ENCODE peak calls at places on chromosomes 16 and 17, in five cellular contexts. V is stomach, P is type B pancreatic cell, F is PC-3, J is lower leg skin. X is an unnamed sample.

GRCh38 chr17:164536-165235 is 16.8 kb downstream of the DOC2B start:
- DNase-seq in V (peak; percentile 47), P (no peak), F (peak; percentile 21), J (no peak), X (no peak)

GRCh38 chr17:77829871-77830799 is 128.4 kb upstream of the TNRC6C start:
- DNase-seq in V (no peak), P (no peak), F (peak; percentile 53), J (peak; percentile 32), X (peak; percentile 43)

GRCh38 chr17:2025622-2026309 is 632 bp upstream of the RTN4RL1 start:
- DNase-seq in V (peak; percentile 81), P (no peak), F (peak; percentile 76), J (peak; percentile 74), X (no peak)

GRCh38 chr16:11501583-11502138 is 85.1 kb downstream of the LITAF start:
- DNase-seq in V (no peak), P (no peak), F (no peak), J (no peak), X (no peak)

GRCh38 chr17:17420561-17421269 is 56.1 kb upstream of the MED9 start:
- DNase-seq in V (no peak), P (no peak), F (no peak), J (peak; percentile 84), X (no peak)

GRCh38 chr17:3929181-3929580 is 12.9 kb upstream of the P2RX1 start:
- DNase-seq in V (no peak), P (no peak), F (no peak), J (no peak), X (peak; percentile 64)

GRCh38 chr17:59357929-59358328 is 26.5 kb downstream of the YPEL2 start:
- DNase-seq in V (no peak), P (no peak), F (peak; percentile 51), J (no peak), X (no peak)

GRCh38 chr16:58098207-58099096 is 30.7 kb downstream of the CFAP20 start:
- DNase-seq in V (no peak), P (no peak), F (peak; percentile 35), J (no peak), X (no peak)

GRCh38 chr17:66531826-66532439 is 229.5 kb downstream of the PRKCA start:
- DNase-seq in V (no peak), P (no peak), F (no peak), J (no peak), X (no peak)

GRCh38 chr16:17270683-17271109 is 200.1 kb downstream of the XYLT1 start:
- DNase-seq in V (peak; percentile 70), P (no peak), F (no peak), J (no peak), X (no peak)

GRCh38 chr17:79022507-79022991 is 1.4 kb upstream of the C1QTNF1 start:
- DNase-seq in V (peak; percentile 63), P (no peak), F (no peak), J (no peak), X (no peak)

GRCh38 chr16:86768231-86768791 is 190.0 kb downstream of the FOXL1 start:
- DNase-seq in V (no peak), P (no peak), F (no peak), J (no peak), X (no peak)
- TF ChIP-seq CTCF in V (no peak), P (no peak), F (no peak), J (no peak), X (no peak)

GRCh38 chr17:61584266-61584665 is 6.8 kb downstream of the NACA2 start:
- DNase-seq in V (no peak), P (no peak), F (no peak), J (no peak), X (no peak)

GRCh38 chr17:61587807-61588660 is 3.0 kb downstream of the NACA2 start:
- DNase-seq in V (no peak), P (no peak), F (no peak), J (no peak), X (no peak)

GRCh38 chr17:61584866-61585265 is 6.2 kb downstream of the NACA2 start:
- DNase-seq in V (no peak), P (no peak), F (no peak), J (no peak), X (no peak)

GRCh38 chr17:61587242-61587641 is 3.8 kb downstream of the NACA2 start:
- DNase-seq in V (no peak), P (no peak), F (no peak), J (no peak), X (no peak)

GRCh38 chr17:61586031-61586566 is 4.9 kb downstream of the NACA2 start:
- DNase-seq in V (no peak), P (no peak), F (no peak), J (no peak), X (no peak)
- TF ChIP-seq CTCF in V (no peak), P (no peak), F (no peak), J (no peak), X (no peak)

GRCh38 chr17:72661093-72661944 is 431.2 kb downstream of the SLC39A11 start:
- DNase-seq in V (no peak), P (no peak), F (peak; percentile 91), J (no peak), X (no peak)
- TF ChIP-seq CTCF in V (no peak), P (peak; percentile 68), F (peak; percentile 81), J (no peak), X (no peak)

GRCh38 chr16:33877-34707 is 19.3 kb downstream of the POLR3K start:
- DNase-seq in V (no peak), P (peak; percentile 64), F (no peak), J (no peak), X (no peak)

GRCh38 chr16:36336-36984 is 16.9 kb downstream of the POLR3K start:
- DNase-seq in V (no peak), P (peak; percentile 50), F (no peak), J (no peak), X (no peak)

GRCh38 chr16:35776-36305 is 17.6 kb downstream of the POLR3K start:
- DNase-seq in V (no peak), P (peak; percentile 60), F (no peak), J (no peak), X (no peak)

GRCh38 chr16:37511-37910 is 15.9 kb downstream of the POLR3K start:
- DNase-seq in V (no peak), P (no peak), F (no peak), J (no peak), X (no peak)

GRCh38 chr16:35011-35775 is 18.2 kb downstream of the POLR3K start:
- DNase-seq in V (no peak), P (peak; percentile 62), F (no peak), J (no peak), X (peak; percentile 83)
- TF ChIP-seq CTCF in V (no peak), P (no peak), F (no peak), J (no peak), X (no peak)